ENCODE peak calls at places on chromosomes 16 and 17, in four cellular contexts. V, F, W and P are unnamed samples.

GRCh38 chr17:46915596-46915995 is 7.4 kb upstream of the GOSR2 start:
- DNase-seq in W (no peak), V (no peak), F (no peak), P (no peak)

GRCh38 chr17:35630530-35631148 is 43.5 kb downstream of the AP2B1 start:
- DNase-seq in F (peak; percentile 55), W (no peak), V (peak; percentile 80), P (no peak)

GRCh38 chr16:10514369-10515055 is 65.9 kb downstream of the EMP2 start:
- DNase-seq in F (peak; percentile 60), W (peak; percentile 49), V (peak; percentile 70), P (no peak)

GRCh38 chr16:79307214-79307613 is 293.3 kb downstream of the MAF start:
- DNase-seq in F (no peak), V (no peak), W (peak; percentile 36), P (peak; percentile 50)

GRCh38 chr17:50262001-50262794 is 12.1 kb upstream of the TMEM92 start:
- DNase-seq in V (no peak), W (no peak), F (no peak), P (no peak)

GRCh38 chr17:32161029-32161428 is 18.7 kb downstream of the RHOT1 start:
- DNase-seq in F (peak; percentile 88), W (no peak), V (no peak), P (no peak)

GRCh38 chr16:79571065-79571697 is 29.4 kb downstream of the MAF start:
- DNase-seq in V (no peak), F (no peak), W (peak; percentile 26), P (no peak)

GRCh38 chr17:79531696-79532095 is 79.2 kb downstream of the RBFOX3 start:
- DNase-seq in F (no peak), V (no peak), W (no peak), P (no peak)

GRCh38 chr17:59329558-59330313 is 1.7 kb upstream of the YPEL2 start:
- DNase-seq in V (peak; percentile 75), F (peak; percentile 74), W (peak; percentile 76), P (peak; percentile 75)

GRCh38 chr17:82844796-82845162 is 5.0 kb upstream of the ZNF750 start:
- DNase-seq in W (no peak), F (no peak), V (no peak), P (peak; percentile 24)

GRCh38 chr17:596763-597644 is 117.6 kb downstream of the VPS53 start:
- DNase-seq in V (peak; percentile 90), F (peak; percentile 90), W (no peak), P (no peak)

GRCh38 chr16:79658301-79659001 is 57.9 kb upstream of the MAF start:
- DNase-seq in V (peak; percentile 35), W (no peak), F (peak; percentile 95), P (no peak)

GRCh38 chr17:17693253-17693954 is 12.1 kb downstream of the RAI1 start:
- DNase-seq in F (no peak), V (no peak), W (no peak), P (peak; percentile 70)

GRCh38 chr16:24820522-24820921 is 25.2 kb upstream of the SLC5A11 start:
- DNase-seq in V (peak; percentile 44), W (no peak), F (peak; percentile 9), P (no peak)

GRCh38 chr17:59842901-59843652 is 49.7 kb downstream of the TUBD1 start:
- DNase-seq in V (peak; percentile 97), W (no peak), F (peak; percentile 95), P (no peak)

GRCh38 chr16:71542377-71542776 is 16.2 kb downstream of the CHST4 start:
- DNase-seq in W (peak; percentile 7), V (peak; percentile 6), F (peak; percentile 28), P (peak; percentile 69)

GRCh38 chr17:77875881-77876509 is 82.5 kb upstream of the TNRC6C start:
- DNase-seq in F (peak; percentile 24), W (no peak), V (peak; percentile 12), P (no peak)

GRCh38 chr17:55086635-55087058 is 118.1 kb downstream of the STXBP4 start:
- DNase-seq in W (no peak), F (peak; percentile 69), V (peak; percentile 90), P (no peak)

GRCh38 chr17:38885728-38886642 is 16.1 kb downstream of the LASP1 start:
- DNase-seq in F (peak; percentile 45), W (no peak), V (peak; percentile 52), P (no peak)

GRCh38 chr16:2866422-2866821 is 8.5 kb upstream of the PRSS22 start:
- DNase-seq in F (no peak), W (no peak), V (no peak), P (no peak)

GRCh38 chr16:28318042-28318597 is 25.8 kb downstream of the SBK1 start:
- DNase-seq in V (no peak), F (no peak), W (no peak), P (peak; percentile 30)

GRCh38 chr16:58709338-58709737 is 24.8 kb upstream of the SLC38A7 start:
- DNase-seq in W (no peak), V (no peak), F (no peak), P (no peak)

GRCh38 chr16:508884-509736 is 18.4 kb upstream of the CAPN15 start:
- DNase-seq in W (no peak), V (peak; percentile 35), F (peak; percentile 69), P (no peak)

GRCh38 chr17:14940112-14940945 is 324.8 kb downstream of the PMP22 start:
- DNase-seq in V (no peak), W (no peak), F (no peak), P (no peak)

GRCh38 chr17:21358185-21358584 is 18.0 kb upstream of the KCNJ12 start:
- DNase-seq in W (no peak), V (no peak), F (no peak), P (no peak)

GRCh38 chr17:33284022-33284421 is 9.1 kb downstream of the ASIC2 start:
- DNase-seq in V (peak; percentile 87), W (no peak), F (peak; percentile 64), P (no peak)

GRCh38 chr16:47848481-47849109 is 307.2 kb downstream of the ABCC12 start:
- DNase-seq in F (peak; percentile 38), W (no peak), V (peak; percentile 55), P (no peak)

GRCh38 chr16:56300901-56301351 is 109.6 kb downstream of the GNAO1 start:
- DNase-seq in V (peak; percentile 17), F (peak; percentile 2), W (no peak), P (no peak)

GRCh38 chr16:63361032-63361624 is 1324.9 kb upstream of the CDH8 start:
- DNase-seq in V (peak; percentile 66), W (no peak), F (peak; percentile 57), P (no peak)

GRCh38 chr17:2282297-2282873 is 21.2 kb downstream of the SMG6 start:
- DNase-seq in F (peak; percentile 48), V (peak; percentile 91), W (no peak), P (no peak)

GRCh38 chr17:3802461-3803307 is 1.7 kb upstream of the ITGAE start:
- DNase-seq in V (peak; percentile 90), W (no peak), F (peak; percentile 75), P (peak; percentile 87)

GRCh38 chr17:28807925-28808641 is 34.5 kb downstream of the FAM222B start:
- DNase-seq in F (peak; percentile 76), W (no peak), V (peak; percentile 92), P (no peak)

GRCh38 chr17:64781013-64781392 is 118.9 kb upstream of the SMURF2 start:
- DNase-seq in F (no peak), W (no peak), V (no peak), P (no peak)

GRCh38 chr16:4865231-4865860 is 18.1 kb downstream of the UBN1 start:
- DNase-seq in F (no peak), V (no peak), W (no peak), P (peak; percentile 12)

GRCh38 chr16:1357906-1358566 is 6.3 kb downstream of the GNPTG start:
- DNase-seq in W (no peak), F (peak; percentile 15), V (peak; percentile 28), P (no peak)

DNA sequence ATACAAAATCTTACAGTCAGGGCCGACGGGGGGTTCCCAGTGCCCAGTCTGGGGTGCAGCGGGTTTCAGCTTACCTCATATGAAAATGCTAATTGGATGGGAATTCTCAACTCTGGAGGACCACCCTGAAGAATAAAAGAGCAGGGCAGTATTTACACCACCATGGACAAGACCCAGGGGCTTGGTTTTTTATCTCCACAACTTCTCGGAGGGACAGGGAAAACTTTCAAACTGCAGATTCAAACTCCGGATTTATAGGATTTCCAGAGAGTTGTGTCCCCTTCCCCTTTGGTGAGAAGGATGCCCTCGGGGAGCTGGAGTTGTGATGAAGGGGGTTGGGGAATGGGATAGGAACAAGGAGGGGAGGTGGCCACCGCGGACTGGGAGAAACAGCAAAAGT is 15.6 kb downstream of the FOXL1 start:
- DNase-seq in V (no peak), F (no peak), W (no peak), P (no peak)
- H3K27ac ChIP-seq in V (no peak overlapping the region), F (no peak overlapping the region), W (no peak overlapping the region), P (no peak overlapping the region)

GRCh38 chr16:12319464-12320030 is 343.0 kb downstream of the SNX29 start:
- DNase-seq in V (no peak), F (no peak), W (no peak), P (no peak)
- H3K27ac ChIP-seq in V (no peak overlapping the region), F (no peak overlapping the region), W (no peak overlapping the region), P (no peak overlapping the region)

GRCh38 chr17:48558057-48558456 is 13.1 kb upstream of the HOXB2 start:
- DNase-seq in F (no peak), V (no peak), W (no peak), P (no peak)
- H3K27ac ChIP-seq in F (no peak overlapping the region), V (peak overlapping the region; percentile 93), W (no peak overlapping the region), P (no peak overlapping the region)

GRCh38 chr16:30902070-30902972 is 5.9 kb downstream of the CTF1 start:
- DNase-seq in V (peak; percentile 63), W (peak; percentile 62), F (peak; percentile 16), P (peak; percentile 81)

GRCh38 chr16:30903002-30903401 is 6.6 kb downstream of the CTF1 start:
- DNase-seq in F (no peak), V (no peak), W (no peak), P (no peak)

GRCh38 chr16:30903596-30903995 is 7.2 kb downstream of the CTF1 start:
- DNase-seq in W (peak; percentile 63), V (no peak), F (no peak), P (no peak)

GRCh38 chr16:30901201-30902069 is 5.0 kb downstream of the CTF1 start:
- DNase-seq in F (no peak), W (no peak), V (no peak), P (no peak)

DNA sequence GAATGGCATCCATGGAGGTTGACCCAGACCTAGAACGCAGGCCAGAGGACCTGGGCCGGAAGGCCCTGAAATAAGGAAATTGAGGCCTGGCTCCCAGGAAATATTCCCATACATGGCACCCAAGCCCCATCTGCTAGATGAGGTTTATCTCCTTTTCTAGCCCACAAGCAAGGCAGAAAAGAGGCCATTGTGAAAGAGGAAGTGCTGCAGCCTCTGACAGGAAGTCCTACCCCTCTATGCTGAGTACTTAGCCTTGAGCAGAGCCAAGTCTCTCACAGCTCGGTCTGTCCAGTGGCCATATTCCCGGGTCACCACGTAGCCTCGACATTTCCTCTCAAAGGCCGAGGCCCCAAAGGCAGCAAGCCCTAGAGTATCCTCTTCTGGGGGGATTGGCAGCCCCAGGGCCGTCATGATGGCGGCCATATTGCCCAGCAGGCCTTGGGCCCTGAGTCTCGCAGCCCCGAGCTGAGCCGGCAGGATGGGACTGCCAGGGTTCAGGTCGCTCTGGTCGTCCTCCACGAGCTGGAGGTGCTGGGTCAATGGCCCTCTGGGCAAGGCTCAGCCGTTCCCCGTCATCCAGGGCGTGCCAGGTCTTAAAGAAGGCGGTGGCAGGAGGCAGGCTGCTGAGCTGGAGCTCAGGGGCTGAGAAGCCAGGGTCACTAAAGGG is 7.8 kb downstream of the CTF1 start:
- DNase-seq in W (no peak), V (no peak), F (no peak), P (no peak)
- H3K27ac ChIP-seq in W (peak overlapping the region; percentile 95), V (no peak overlapping the region), F (no peak overlapping the region), P (no peak overlapping the region)